ENCODE peak calls at places on chromosomes 12 and 14, in ten cellular contexts. Y is mesendoderm, C is tibial nerve, U is suprapubic skin, R is heart left ventricle, Q is dorsolateral prefrontal cortex, M is heart right ventricle, A is body of pancreas, S is HL-60, G is stomach. W is an unnamed sample.

GRCh38 chr14:43803076-43803689 is 703.9 kb downstream of the FSCB start:
- DNase-seq in G (no peak), S (no peak), Y (no peak), C (no peak), Q (no peak), R (no peak), U (no peak), A (no peak), M (no peak), W (no peak)

GRCh38 chr12:25789520-25789919 is 169.0 kb upstream of the RASSF8 start:
- DNase-seq in A (no peak), S (no peak), U (no peak), G (no peak), Y (peak), M (no peak), C (peak), Q (no peak), R (no peak), W (no peak)

GRCh38 chr12:1782215-1782614 is 38.1 kb upstream of the LRTM2 start:
- DNase-seq in Q (no peak), U (no peak), A (no peak), C (no peak), M (no peak), G (no peak), Y (no peak), R (no peak), S (no peak), W (no peak)

GRCh38 chr14:22646570-22647254 is 2.6 kb upstream of the OR6J1 start:
- DNase-seq in Q (no peak), M (no peak), G (no peak), Y (no peak), S (no peak), A (no peak), U (no peak), R (no peak), C (no peak), W (no peak)

GRCh38 chr12:121740847-121741246 is 28.3 kb downstream of the TMEM120B start:
- DNase-seq in G (no peak), Q (no peak), A (no peak), M (no peak), S (no peak), Y (no peak), C (no peak), U (no peak), R (no peak), W (no peak)

GRCh38 chr12:15701212-15701611 is 88.0 kb downstream of the EPS8 start:
- DNase-seq in G (no peak), A (no peak), C (no peak), Y (no peak), M (no peak), R (no peak), Q (no peak), S (no peak), U (no peak), W (no peak)

GRCh38 chr12:89333564-89334252 is 18.6 kb downstream of the DUSP6 start:
- DNase-seq in G (no peak), Q (no peak), C (no peak), M (no peak), R (peak), Y (no peak), U (no peak), A (no peak), S (peak), W (no peak)

GRCh38 chr14:101109981-101110728 is 206.6 kb upstream of the RTL1 start:
- DNase-seq in M (no peak), C (no peak), Y (no peak), G (peak), U (peak), R (no peak), Q (no peak), A (no peak), S (no peak), W (no peak)

GRCh38 chr12:120110550-120111501 is 5.7 kb downstream of the RAB35 start:
- DNase-seq in Y (peak), G (peak), U (no peak), A (peak), Q (no peak), C (no peak), R (peak), S (peak), M (peak), W (peak)

GRCh38 chr14:70086685-70087379 is 101.9 kb downstream of the SLC8A3 start:
- DNase-seq in U (no peak), Y (peak), R (no peak), S (peak), C (no peak), M (no peak), G (peak), Q (no peak), A (peak), W (no peak)

GRCh38 chr12:108711486-108712163 is 19.7 kb downstream of the CORO1C start:
- DNase-seq in M (no peak), Y (no peak), A (no peak), Q (no peak), C (no peak), R (no peak), G (no peak), S (no peak), U (no peak), W (no peak)

GRCh38 chr12:106954462-106955376 is 988 bp upstream of the TMEM263 start:
- DNase-seq in C (peak), R (peak), Q (no peak), M (peak), Y (no peak), A (peak), G (no peak), S (no peak), U (peak), W (peak)

GRCh38 chr12:20950248-20950647 is 139.7 kb downstream of the SLCO1B3 start:
- DNase-seq in C (no peak), Q (no peak), R (no peak), G (no peak), S (peak), M (no peak), A (no peak), Y (peak), U (no peak), W (no peak)

GRCh38 chr12:113498490-113498889 is 26.8 kb upstream of the LHX5 start:
- DNase-seq in A (no peak), G (no peak), M (no peak), Q (no peak), U (no peak), R (no peak), Y (no peak), C (no peak), S (no peak), W (no peak)

GRCh38 chr14:100578552-100578951 is 8.7 kb downstream of the BEGAIN start:
- DNase-seq in G (no peak), S (no peak), R (no peak), A (no peak), Q (no peak), Y (no peak), U (no peak), M (no peak), C (no peak), W (no peak)

GRCh38 chr12:16610743-16611142 is 4.8 kb upstream of the LMO3 start:
- DNase-seq in Q (no peak), U (no peak), A (no peak), S (no peak), C (no peak), R (no peak), M (no peak), G (no peak), Y (no peak), W (no peak)

GRCh38 chr14:89298056-89298834 is 118.8 kb downstream of the FOXN3 start:
- DNase-seq in A (no peak), Q (no peak), M (no peak), S (no peak), U (no peak), G (no peak), Y (no peak), C (no peak), R (no peak), W (no peak)

GRCh38 chr12:122202017-122202416 is 1.5 kb upstream of the B3GNT4 start:
- DNase-seq in A (no peak), Y (no peak), M (no peak), U (no peak), S (no peak), R (no peak), G (no peak), C (no peak), Q (no peak), W (no peak)

GRCh38 chr12:71455028-71455737 is 15.6 kb downstream of the LGR5 start:
- DNase-seq in A (no peak), C (no peak), Y (no peak), R (no peak), M (no peak), Q (no peak), S (no peak), G (no peak), U (no peak), W (no peak)

GRCh38 chr14:75879031-75879430 is 102.8 kb downstream of the TGFB3 start:
- DNase-seq in G (no peak), A (no peak), Y (no peak), U (no peak), R (no peak), C (no peak), M (no peak), S (no peak), Q (no peak), W (no peak)

GRCh38 chr14:98606041-98606640 is 665.9 kb downstream of the BCL11B start:
- DNase-seq in S (no peak), A (no peak), M (no peak), G (no peak), R (no peak), U (no peak), Y (no peak), C (no peak), Q (no peak), W (no peak)

GRCh38 chr14:54681819-54682261 is 114.9 kb downstream of the SAMD4A start:
- DNase-seq in A (no peak), G (no peak), Q (no peak), R (no peak), S (no peak), U (no peak), M (no peak), Y (no peak), C (no peak), W (no peak)

GRCh38 chr14:105092124-105092911 is 27.1 kb upstream of the GPR132 start:
- DNase-seq in R (no peak), A (peak), G (peak), Y (no peak), Q (no peak), S (no peak), C (no peak), M (no peak), U (peak), W (peak)

DNA sequence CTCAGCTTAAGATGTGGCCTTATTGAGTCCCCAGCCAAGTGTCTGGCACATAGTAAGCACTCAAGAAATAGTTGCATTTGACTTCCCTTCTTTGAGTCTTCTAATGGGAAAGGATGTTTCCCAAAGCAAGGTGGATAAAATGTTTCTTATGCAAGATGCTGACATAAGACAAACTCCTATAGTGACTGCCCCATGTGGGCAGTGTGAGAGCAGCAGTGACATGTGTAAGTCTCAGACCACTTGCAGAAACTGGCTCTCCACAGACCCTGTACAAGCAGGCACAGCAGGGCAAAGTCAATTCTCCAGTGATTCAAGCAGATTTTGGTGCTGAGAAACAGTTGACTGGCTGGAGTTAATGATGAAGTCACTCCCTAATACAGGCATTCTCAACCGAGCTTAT is 255.3 kb downstream of the ANO2 start:
- DNase-seq in M (no peak), S (no peak), Y (peak), Q (no peak), C (no peak), A (no peak), G (no peak), R (no peak), U (no peak), W (no peak)
- H3K27ac ChIP-seq in M (no peak), S (no peak), Y (no peak), Q (no peak), C (no peak), A (no peak), G (no peak), R (no peak), U (no peak), W (no peak)

GRCh38 chr12:131831635-131832041 is 3.4 kb downstream of the MMP17 start:
- DNase-seq in S (no peak), Y (no peak), G (no peak), A (no peak), Q (no peak), C (no peak), U (no peak), R (peak), M (no peak), W (no peak)
- H3K4me3 ChIP-seq in S (peak), Y (no peak), G (peak), A (no peak), Q (peak), C (peak), U (peak), R (peak), M (peak), W (peak)

GRCh38 chr12:65829716-65830115 is 5.4 kb downstream of the HMGA2 start:
- DNase-seq in A (no peak), M (no peak), G (no peak), R (no peak), C (no peak), Q (no peak), Y (no peak), U (no peak), S (no peak), W (no peak)
- H3K27ac ChIP-seq in A (no peak), M (no peak), G (no peak), R (no peak), C (no peak), Q (no peak), Y (no peak), U (no peak), S (no peak), W (no peak)

DNA sequence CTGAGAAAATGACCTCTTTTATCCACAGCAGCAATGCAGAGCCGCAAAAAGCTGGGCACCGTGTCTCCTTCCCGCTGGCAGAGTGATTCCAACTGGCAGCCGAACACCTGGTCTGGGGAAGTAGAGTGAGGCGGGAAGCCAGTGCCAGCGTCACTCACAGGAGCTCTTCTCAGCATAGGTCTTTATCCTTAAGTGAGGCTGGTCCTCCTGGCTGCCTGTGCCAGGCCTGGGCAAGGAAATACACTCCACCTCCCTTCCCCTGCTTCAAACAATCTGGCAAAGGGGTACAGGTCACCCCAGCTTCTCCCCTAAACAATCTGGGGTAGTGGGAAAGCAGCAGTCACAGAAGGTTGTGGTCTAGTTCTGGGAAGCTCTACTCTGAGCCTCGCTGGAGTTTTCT is 4.8 kb downstream of the ARHGAP9 start:
- DNase-seq in C (no peak), G (no peak), M (no peak), S (no peak), R (no peak), A (no peak), Q (no peak), U (no peak), Y (no peak), W (no peak)
- H3K4me3 ChIP-seq in C (peak), G (no peak), M (no peak), S (no peak), R (no peak), A (no peak), Q (peak), U (peak), Y (no peak), W (peak)

DNA sequence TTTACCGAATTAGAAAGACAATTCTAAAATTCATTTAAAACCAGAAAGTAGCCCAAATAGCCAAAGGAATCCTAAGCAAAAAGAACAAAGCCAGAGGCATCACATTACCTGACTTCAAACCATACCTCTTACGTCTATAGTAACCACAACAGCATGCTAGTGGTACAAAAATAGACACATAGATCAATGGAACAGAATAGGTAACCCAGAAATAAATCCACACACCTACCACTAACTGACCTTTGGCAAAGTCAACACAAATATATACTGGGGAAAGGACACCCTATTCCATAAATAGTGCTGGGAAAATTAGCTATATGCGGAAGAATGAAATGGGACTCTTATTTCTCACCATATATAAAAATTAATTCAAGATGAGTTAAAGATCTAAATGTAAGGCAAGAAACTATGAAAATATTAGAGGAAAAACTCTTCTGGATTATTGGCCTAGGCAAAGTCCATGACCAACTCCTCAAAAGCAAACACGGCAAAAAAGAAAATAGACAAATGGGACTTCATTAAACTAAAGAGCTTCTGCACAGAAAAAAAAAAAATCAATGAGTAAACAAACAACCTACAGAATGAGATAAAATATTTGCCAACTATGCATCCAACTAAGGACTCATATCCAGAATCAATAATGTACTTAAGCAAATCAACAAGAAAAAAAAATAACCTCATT is 568.9 kb downstream of the SOX5 start:
- DNase-seq in G (no peak), C (no peak), A (no peak), S (no peak), U (no peak), R (no peak), M (no peak), Y (no peak), Q (no peak), W (no peak)
- H3K27ac ChIP-seq in G (no peak), C (no peak), A (no peak), S (no peak), U (no peak), R (no peak), M (no peak), Y (no peak), Q (no peak), W (no peak)